ENCODE peak calls at places on chromosome X, in seven cellular contexts. B, J, C, F, S, A and R are unnamed samples.

GRCh38 chrX:150062292-150063137 is 124.2 kb upstream of the EOLA2 start:
- DNase-seq in B (no peak), J (no peak), C (peak; percentile 20), F (no peak), S (peak; percentile 77), A (peak; percentile 13), R (no peak)

GRCh38 chrX:31384471-31384870 is 312.6 kb upstream of the FTHL17 start:
- DNase-seq in B (no peak), J (no peak), C (no peak), F (no peak), S (no peak), A (no peak), R (no peak)

GRCh38 chrX:54358424-54359211 is 772 bp upstream of the WNK3 start:
- DNase-seq in B (no peak), J (peak; percentile 21), C (peak; percentile 87), F (peak; percentile 78), S (no peak), A (no peak), R (no peak)

GRCh38 chrX:38831949-38832348 is 30.7 kb downstream of the MID1IP1 start:
- DNase-seq in B (no peak), J (no peak), C (no peak), F (no peak), S (no peak), A (no peak), R (no peak)

GRCh38 chrX:54540289-54540688 is 10.3 kb downstream of the GNL3L start:
- DNase-seq in B (no peak), J (no peak), C (no peak), F (no peak), S (peak; percentile 22), A (peak; percentile 20), R (no peak)

GRCh38 chrX:17803449-17803848 is 57.6 kb downstream of the RAI2 start:
- DNase-seq in B (no peak), J (no peak), C (no peak), F (no peak), S (no peak), A (no peak), R (no peak)

GRCh38 chrX:11944486-11944885 is 186.4 kb downstream of the MSL3 start:
- DNase-seq in B (no peak), J (no peak), C (no peak), F (no peak), S (no peak), A (peak; percentile 53), R (peak; percentile 17)

GRCh38 chrX:47500541-47500940 is 17.5 kb upstream of the ZNF41 start:
- DNase-seq in B (no peak), J (no peak), C (no peak), F (no peak), S (no peak), A (no peak), R (no peak)

GRCh38 chrX:31449064-31449463 is 377.2 kb upstream of the FTHL17 start:
- DNase-seq in B (no peak), J (no peak), C (no peak), F (no peak), S (no peak), A (no peak), R (no peak)

GRCh38 chrX:48459483-48459882 is 10.6 kb downstream of the SLC38A5 start:
- DNase-seq in B (no peak), J (no peak), C (no peak), F (no peak), S (no peak), A (no peak), R (no peak)

GRCh38 chrX:106972896-106973295 is 27.1 kb downstream of the MORC4 start:
- DNase-seq in B (no peak), J (no peak), C (no peak), F (no peak), S (no peak), A (peak; percentile 30), R (no peak)

GRCh38 chrX:82711432-82711831 is 796.7 kb upstream of the POU3F4 start:
- DNase-seq in B (no peak), J (no peak), C (no peak), F (no peak), S (no peak), A (no peak), R (no peak)

GRCh38 chrX:137566746-137567473 is 983 bp downstream of the ZIC3 start:
- DNase-seq in B (no peak), J (no peak), C (peak; percentile 2), F (no peak), S (no peak), A (no peak), R (no peak)

GRCh38 chrX:54030329-54030728 is 13.9 kb downstream of the PHF8 start:
- DNase-seq in B (no peak), J (no peak), C (peak; percentile 8), F (no peak), S (no peak), A (no peak), R (no peak)

GRCh38 chrX:86016189-86016588 is 31.2 kb downstream of the CHM start:
- DNase-seq in B (no peak), J (no peak), C (no peak), F (no peak), S (no peak), A (no peak), R (no peak)

GRCh38 chrX:12304261-12304660 is 166.0 kb downstream of the FRMPD4 start:
- DNase-seq in B (no peak), J (no peak), C (no peak), F (no peak), S (no peak), A (no peak), R (no peak)

GRCh38 chrX:39477438-39478120 is 620.2 kb downstream of the BCOR start:
- DNase-seq in B (no peak), J (no peak), C (no peak), F (no peak), S (no peak), A (no peak), R (no peak)

GRCh38 chrX:112867570-112867969 is 26.9 kb upstream of the AMOT start:
- DNase-seq in B (no peak), J (no peak), C (no peak), F (no peak), S (no peak), A (no peak), R (no peak)

GRCh38 chrX:43655961-43656494 is at the start of gene MAOA:
- DNase-seq in B (peak; percentile 36), J (peak; percentile 24), C (no peak), F (no peak), S (no peak), A (no peak), R (no peak)

GRCh38 chrX:134929813-134930212 is 61.0 kb upstream of the SMIM10 start:
- DNase-seq in B (no peak), J (no peak), C (no peak), F (no peak), S (no peak), A (no peak), R (no peak)

GRCh38 chrX:44042124-44042523 is 68.9 kb upstream of the NDP start:
- DNase-seq in B (no peak), J (no peak), C (no peak), F (no peak), S (no peak), A (no peak), R (no peak)

GRCh38 chrX:13489451-13489850 is 80.0 kb upstream of the EGFL6 start:
- DNase-seq in B (peak; percentile 32), J (no peak), C (no peak), F (no peak), S (no peak), A (peak; percentile 40), R (no peak)

GRCh38 chrX:11864171-11864570 is 106.1 kb downstream of the MSL3 start:
- DNase-seq in B (no peak), J (no peak), C (no peak), F (no peak), S (no peak), A (no peak), R (no peak)

GRCh38 chrX:150329282-150329681 is 33.8 kb upstream of the MAMLD1 start:
- DNase-seq in B (no peak), J (no peak), C (no peak), F (no peak), S (no peak), A (no peak), R (no peak)

GRCh38 chrX:20680998-20681397 is 414.3 kb upstream of the RPS6KA3 start:
- DNase-seq in B (no peak), J (no peak), C (no peak), F (no peak), S (no peak), A (peak; percentile 6), R (peak; percentile 0)

GRCh38 chrX:8820910-8821527 is 19.8 kb upstream of the FAM9A start:
- DNase-seq in B (no peak), J (no peak), C (no peak), F (no peak), S (no peak), A (peak; percentile 64), R (no peak)

GRCh38 chrX:8629871-8630270 is 102.1 kb downstream of the ANOS1 start:
- DNase-seq in B (no peak), J (no peak), C (no peak), F (no peak), S (no peak), A (no peak), R (no peak)

GRCh38 chrX:77617206-77617605 is 168.8 kb downstream of the ATRX start:
- DNase-seq in B (no peak), J (no peak), C (no peak), F (no peak), S (no peak), A (no peak), R (no peak)

GRCh38 chrX:155216940-155217450 is 735 bp downstream of the VBP1 start:
- DNase-seq in B (no peak), J (no peak), C (no peak), F (no peak), S (no peak), A (no peak), R (no peak)

GRCh38 chrX:119726900-119727555 is 31.4 kb upstream of the SOWAHD start:
- DNase-seq in B (no peak), J (no peak), C (no peak), F (no peak), S (no peak), A (no peak), R (peak; percentile 73)

GRCh38 chrX:40832723-40833122 is 97.4 kb upstream of the MED14 start:
- DNase-seq in B (no peak), J (no peak), C (no peak), F (no peak), S (no peak), A (no peak), R (peak; percentile 43)

GRCh38 chrX:46247456-46247855 is 297.8 kb downstream of the ZNF674 start:
- DNase-seq in B (no peak), J (no peak), C (no peak), F (no peak), S (no peak), A (no peak), R (no peak)

GRCh38 chrX:9164535-9165425 is 130.9 kb upstream of the FAM9B start:
- DNase-seq in B (no peak), J (no peak), C (no peak), F (no peak), S (no peak), A (peak; percentile 21), R (no peak)

GRCh38 chrX:25851141-25851540 is 287.0 kb upstream of the MAGEB18 start:
- DNase-seq in B (no peak), J (no peak), C (no peak), F (no peak), S (no peak), A (no peak), R (no peak)

GRCh38 chrX:47146936-47147859 is 2.2 kb downstream of the RBM10 start:
- DNase-seq in B (no peak), J (no peak), C (no peak), F (no peak), S (no peak), A (no peak), R (no peak)

GRCh38 chrX:121581885-121582284 is 534.5 kb downstream of the GLUD2 start:
- DNase-seq in B (no peak), J (no peak), C (no peak), F (no peak), S (no peak), A (no peak), R (no peak)

GRCh38 chrX:64975989-64976672 is at the start of gene ZC4H2:
- DNase-seq in B (no peak), J (peak; percentile 51), C (peak; percentile 3), F (no peak), S (peak; percentile 22), A (peak; percentile 69), R (peak; percentile 63)

GRCh38 chrX:155819966-155820491 is 61.1 kb upstream of the VAMP7 start:
- DNase-seq in B (peak; percentile 61), J (peak; percentile 26), C (peak; percentile 91), F (peak; percentile 33), S (peak; percentile 38), A (peak; percentile 82), R (peak; percentile 49)